ENCODE peak calls at places on chromosome 12, in seven cellular contexts. One of them, this sample, is unnamed.
A peak's percentile ranks its signal among the peaks of the same experiment; 100 is the strongest.

GRCh38 chr12:104154806-104155205 is 16.8 kb upstream of the NFYB start:
- DNase-seq in renal cortical epithelial cell: no peak
- DNase-seq in endothelial cell: no peak
- DNase-seq in stimulated activated naive B cell treated with anti-CD40 and anti-IgM and Interleukin-4, amounts not matched to agents 10 μg/mL and 1 μg/mL and 100 μg/mL, for 72 hours: no peak
- DNase-seq in naive thymus-derived CD8-positive, alpha-beta T cell: no peak
- DNase-seq in right cardiac atrium: no peak
- DNase-seq in stimulated activated CD8-positive, alpha-beta memory T cell treated with anti-CD3 and anti-CD28 coated beads, Interleukin-7, amount 100 ng/mL, for 1 hour: no peak
- DNase-seq in this sample: no peak

GRCh38 chr12:126936181-126936851 is 1330.7 kb upstream of the TMEM132C start:
- DNase-seq in renal cortical epithelial cell: no peak
- DNase-seq in endothelial cell: no peak
- DNase-seq in stimulated activated naive B cell treated with anti-CD40 and anti-IgM and Interleukin-4, amounts not matched to agents 10 μg/mL and 1 μg/mL and 100 μg/mL, for 72 hours: no peak
- DNase-seq in naive thymus-derived CD8-positive, alpha-beta T cell: no peak
- DNase-seq in right cardiac atrium: peak; percentile 81
- DNase-seq in stimulated activated CD8-positive, alpha-beta memory T cell treated with anti-CD3 and anti-CD28 coated beads, Interleukin-7, amount 100 ng/mL, for 1 hour: no peak
- DNase-seq in this sample: no peak

GRCh38 chr12:24948452-24948815 is 467 bp downstream of the BCAT1 start:
- DNase-seq in renal cortical epithelial cell: peak; percentile 11
- DNase-seq in endothelial cell: peak; percentile 17
- DNase-seq in stimulated activated naive B cell treated with anti-CD40 and anti-IgM and Interleukin-4, amounts not matched to agents 10 μg/mL and 1 μg/mL and 100 μg/mL, for 72 hours: peak; percentile 39
- DNase-seq in naive thymus-derived CD8-positive, alpha-beta T cell: peak; percentile 9
- DNase-seq in right cardiac atrium: no peak
- DNase-seq in stimulated activated CD8-positive, alpha-beta memory T cell treated with anti-CD3 and anti-CD28 coated beads, Interleukin-7, amount 100 ng/mL, for 1 hour: no peak
- DNase-seq in this sample: no peak

GRCh38 chr12:8077207-8077606 is 4.9 kb upstream of the NECAP1 start:
- DNase-seq in renal cortical epithelial cell: peak; percentile 73
- DNase-seq in endothelial cell: no peak
- DNase-seq in stimulated activated naive B cell treated with anti-CD40 and anti-IgM and Interleukin-4, amounts not matched to agents 10 μg/mL and 1 μg/mL and 100 μg/mL, for 72 hours: no peak
- DNase-seq in naive thymus-derived CD8-positive, alpha-beta T cell: no peak
- DNase-seq in right cardiac atrium: no peak
- DNase-seq in stimulated activated CD8-positive, alpha-beta memory T cell treated with anti-CD3 and anti-CD28 coated beads, Interleukin-7, amount 100 ng/mL, for 1 hour: no peak
- DNase-seq in this sample: no peak

GRCh38 chr12:79451988-79452387 is 238.8 kb downstream of the PAWR start:
- DNase-seq in renal cortical epithelial cell: peak; percentile 98
- DNase-seq in endothelial cell: no peak
- DNase-seq in stimulated activated naive B cell treated with anti-CD40 and anti-IgM and Interleukin-4, amounts not matched to agents 10 μg/mL and 1 μg/mL and 100 μg/mL, for 72 hours: no peak
- DNase-seq in naive thymus-derived CD8-positive, alpha-beta T cell: no peak
- DNase-seq in right cardiac atrium: peak; percentile 81
- DNase-seq in stimulated activated CD8-positive, alpha-beta memory T cell treated with anti-CD3 and anti-CD28 coated beads, Interleukin-7, amount 100 ng/mL, for 1 hour: no peak
- DNase-seq in this sample: no peak

GRCh38 chr12:96502477-96502876 is 13.1 kb downstream of the CFAP54 start:
- DNase-seq in renal cortical epithelial cell: peak; percentile 79
- DNase-seq in endothelial cell: no peak
- DNase-seq in stimulated activated naive B cell treated with anti-CD40 and anti-IgM and Interleukin-4, amounts not matched to agents 10 μg/mL and 1 μg/mL and 100 μg/mL, for 72 hours: peak; percentile 50
- DNase-seq in naive thymus-derived CD8-positive, alpha-beta T cell: no peak
- DNase-seq in right cardiac atrium: no peak
- DNase-seq in stimulated activated CD8-positive, alpha-beta memory T cell treated with anti-CD3 and anti-CD28 coated beads, Interleukin-7, amount 100 ng/mL, for 1 hour: no peak
- DNase-seq in this sample: no peak

GRCh38 chr12:113757223-113758002 is 208.7 kb downstream of the RBM19 start:
- DNase-seq in renal cortical epithelial cell: no peak
- DNase-seq in endothelial cell: no peak
- DNase-seq in stimulated activated naive B cell treated with anti-CD40 and anti-IgM and Interleukin-4, amounts not matched to agents 10 μg/mL and 1 μg/mL and 100 μg/mL, for 72 hours: no peak
- DNase-seq in naive thymus-derived CD8-positive, alpha-beta T cell: no peak
- DNase-seq in right cardiac atrium: no peak
- DNase-seq in stimulated activated CD8-positive, alpha-beta memory T cell treated with anti-CD3 and anti-CD28 coated beads, Interleukin-7, amount 100 ng/mL, for 1 hour: no peak
- DNase-seq in this sample: no peak

GRCh38 chr12:124782132-124782531 is 81.5 kb downstream of the SCARB1 start:
- DNase-seq in renal cortical epithelial cell: no peak
- DNase-seq in endothelial cell: no peak
- DNase-seq in stimulated activated naive B cell treated with anti-CD40 and anti-IgM and Interleukin-4, amounts not matched to agents 10 μg/mL and 1 μg/mL and 100 μg/mL, for 72 hours: no peak
- DNase-seq in naive thymus-derived CD8-positive, alpha-beta T cell: no peak
- DNase-seq in right cardiac atrium: no peak
- DNase-seq in stimulated activated CD8-positive, alpha-beta memory T cell treated with anti-CD3 and anti-CD28 coated beads, Interleukin-7, amount 100 ng/mL, for 1 hour: no peak
- DNase-seq in this sample: no peak

GRCh38 chr12:96274331-96274730 is 80.2 kb downstream of the ELK3 start:
- DNase-seq in renal cortical epithelial cell: no peak
- DNase-seq in endothelial cell: no peak
- DNase-seq in stimulated activated naive B cell treated with anti-CD40 and anti-IgM and Interleukin-4, amounts not matched to agents 10 μg/mL and 1 μg/mL and 100 μg/mL, for 72 hours: no peak
- DNase-seq in naive thymus-derived CD8-positive, alpha-beta T cell: no peak
- DNase-seq in right cardiac atrium: no peak
- DNase-seq in stimulated activated CD8-positive, alpha-beta memory T cell treated with anti-CD3 and anti-CD28 coated beads, Interleukin-7, amount 100 ng/mL, for 1 hour: no peak
- DNase-seq in this sample: no peak

GRCh38 chr12:47744005-47744651 is 14.6 kb downstream of the RAPGEF3 start:
- DNase-seq in renal cortical epithelial cell: no peak
- DNase-seq in endothelial cell: no peak
- DNase-seq in stimulated activated naive B cell treated with anti-CD40 and anti-IgM and Interleukin-4, amounts not matched to agents 10 μg/mL and 1 μg/mL and 100 μg/mL, for 72 hours: no peak
- DNase-seq in naive thymus-derived CD8-positive, alpha-beta T cell: peak; percentile 58
- DNase-seq in right cardiac atrium: no peak
- DNase-seq in stimulated activated CD8-positive, alpha-beta memory T cell treated with anti-CD3 and anti-CD28 coated beads, Interleukin-7, amount 100 ng/mL, for 1 hour: peak; percentile 53
- DNase-seq in this sample: peak; percentile 78

GRCh38 chr12:34398706-34399630 is 376.7 kb downstream of the ALG10 start:
- DNase-seq in renal cortical epithelial cell: no peak
- DNase-seq in endothelial cell: peak; percentile 1
- DNase-seq in stimulated activated naive B cell treated with anti-CD40 and anti-IgM and Interleukin-4, amounts not matched to agents 10 μg/mL and 1 μg/mL and 100 μg/mL, for 72 hours: peak; percentile 0
- DNase-seq in naive thymus-derived CD8-positive, alpha-beta T cell: no peak
- DNase-seq in right cardiac atrium: peak; percentile 18
- DNase-seq in stimulated activated CD8-positive, alpha-beta memory T cell treated with anti-CD3 and anti-CD28 coated beads, Interleukin-7, amount 100 ng/mL, for 1 hour: no peak
- DNase-seq in this sample: peak; percentile 27

GRCh38 chr12:46492471-46493351 is 120.1 kb upstream of the SLC38A2 start:
- DNase-seq in renal cortical epithelial cell: peak; percentile 87
- DNase-seq in endothelial cell: no peak
- DNase-seq in stimulated activated naive B cell treated with anti-CD40 and anti-IgM and Interleukin-4, amounts not matched to agents 10 μg/mL and 1 μg/mL and 100 μg/mL, for 72 hours: no peak
- DNase-seq in naive thymus-derived CD8-positive, alpha-beta T cell: no peak
- DNase-seq in right cardiac atrium: no peak
- DNase-seq in stimulated activated CD8-positive, alpha-beta memory T cell treated with anti-CD3 and anti-CD28 coated beads, Interleukin-7, amount 100 ng/mL, for 1 hour: no peak
- DNase-seq in this sample: no peak

GRCh38 chr12:3493225-3494049 is 2.4 kb downstream of the PRMT8 start:
- DNase-seq in renal cortical epithelial cell: no peak
- DNase-seq in endothelial cell: no peak
- DNase-seq in stimulated activated naive B cell treated with anti-CD40 and anti-IgM and Interleukin-4, amounts not matched to agents 10 μg/mL and 1 μg/mL and 100 μg/mL, for 72 hours: no peak
- DNase-seq in naive thymus-derived CD8-positive, alpha-beta T cell: no peak
- DNase-seq in right cardiac atrium: peak; percentile 74
- DNase-seq in stimulated activated CD8-positive, alpha-beta memory T cell treated with anti-CD3 and anti-CD28 coated beads, Interleukin-7, amount 100 ng/mL, for 1 hour: no peak
- DNase-seq in this sample: no peak

GRCh38 chr12:90061834-90062233 is 353.2 kb upstream of the ATP2B1 start:
- DNase-seq in renal cortical epithelial cell: peak; percentile 16
- DNase-seq in endothelial cell: no peak
- DNase-seq in stimulated activated naive B cell treated with anti-CD40 and anti-IgM and Interleukin-4, amounts not matched to agents 10 μg/mL and 1 μg/mL and 100 μg/mL, for 72 hours: no peak
- DNase-seq in naive thymus-derived CD8-positive, alpha-beta T cell: no peak
- DNase-seq in right cardiac atrium: no peak
- DNase-seq in stimulated activated CD8-positive, alpha-beta memory T cell treated with anti-CD3 and anti-CD28 coated beads, Interleukin-7, amount 100 ng/mL, for 1 hour: no peak
- DNase-seq in this sample: no peak

GRCh38 chr12:122646568-122647220 is 56.5 kb downstream of the HCAR2 start:
- DNase-seq in renal cortical epithelial cell: no peak
- DNase-seq in endothelial cell: no peak
- DNase-seq in stimulated activated naive B cell treated with anti-CD40 and anti-IgM and Interleukin-4, amounts not matched to agents 10 μg/mL and 1 μg/mL and 100 μg/mL, for 72 hours: peak; percentile 66
- DNase-seq in naive thymus-derived CD8-positive, alpha-beta T cell: no peak
- DNase-seq in right cardiac atrium: no peak
- DNase-seq in stimulated activated CD8-positive, alpha-beta memory T cell treated with anti-CD3 and anti-CD28 coated beads, Interleukin-7, amount 100 ng/mL, for 1 hour: no peak
- DNase-seq in this sample: no peak

GRCh38 chr12:50542448-50542847 is 37.7 kb downstream of the DIP2B start:
- DNase-seq in renal cortical epithelial cell: peak; percentile 70
- DNase-seq in endothelial cell: no peak
- DNase-seq in stimulated activated naive B cell treated with anti-CD40 and anti-IgM and Interleukin-4, amounts not matched to agents 10 μg/mL and 1 μg/mL and 100 μg/mL, for 72 hours: no peak
- DNase-seq in naive thymus-derived CD8-positive, alpha-beta T cell: no peak
- DNase-seq in right cardiac atrium: no peak
- DNase-seq in stimulated activated CD8-positive, alpha-beta memory T cell treated with anti-CD3 and anti-CD28 coated beads, Interleukin-7, amount 100 ng/mL, for 1 hour: no peak
- DNase-seq in this sample: no peak

This sample was measured in lower lobe of right lung.